ENCODE peak calls at places on chromosomes 3 and 15, in four cellular contexts. One of them, this sample, is unnamed.

GRCh38 chr3:168249539-168250414 is 154.1 kb upstream of the GOLIM4 start:
- DNase-seq in HFFc6: peak
- DNase-seq in activated B cell treated with CpG ODN at 0.5 μM for 24 hours: peak
- DNase-seq in HepG2: peak
- DNase-seq in this sample: peak

GRCh38 chr3:112681822-112682325 is 40.9 kb upstream of the CCDC80 start:
- DNase-seq in HFFc6: peak
- DNase-seq in activated B cell treated with CpG ODN at 0.5 μM for 24 hours: no peak
- DNase-seq in HepG2: no peak
- DNase-seq in this sample: peak

GRCh38 chr3:125143982-125144652 is 68.4 kb downstream of the SLC12A8 start:
- DNase-seq in HFFc6: no peak
- DNase-seq in activated B cell treated with CpG ODN at 0.5 μM for 24 hours: no peak
- DNase-seq in HepG2: no peak
- DNase-seq in this sample: peak

GRCh38 chr3:127486337-127486944 is 104.1 kb downstream of the TPRA1 start:
- DNase-seq in HFFc6: no peak
- DNase-seq in activated B cell treated with CpG ODN at 0.5 μM for 24 hours: no peak
- DNase-seq in HepG2: no peak
- DNase-seq in this sample: no peak

GRCh38 chr3:194104041-194104751 is 31.8 kb upstream of the HES1 start:
- DNase-seq in HFFc6: no peak
- DNase-seq in activated B cell treated with CpG ODN at 0.5 μM for 24 hours: peak
- DNase-seq in HepG2: no peak
- DNase-seq in this sample: no peak

GRCh38 chr3:69290006-69290405 is 95.9 kb downstream of the FRMD4B start:
- DNase-seq in HFFc6: no peak
- DNase-seq in activated B cell treated with CpG ODN at 0.5 μM for 24 hours: no peak
- DNase-seq in HepG2: no peak
- DNase-seq in this sample: no peak

GRCh38 chr15:101810905-101811304 is 1.1 kb upstream of the OR4F15 start:
- DNase-seq in HFFc6: no peak
- DNase-seq in activated B cell treated with CpG ODN at 0.5 μM for 24 hours: no peak
- DNase-seq in HepG2: no peak
- DNase-seq in this sample: no peak

GRCh38 chr3:101900736-101901135 is 51.4 kb downstream of the NFKBIZ start:
- DNase-seq in HFFc6: peak
- DNase-seq in activated B cell treated with CpG ODN at 0.5 μM for 24 hours: no peak
- DNase-seq in HepG2: no peak
- DNase-seq in this sample: no peak

GRCh38 chr3:4795905-4796304 is 183.3 kb upstream of the BHLHE40 start:
- DNase-seq in HFFc6: no peak
- DNase-seq in activated B cell treated with CpG ODN at 0.5 μM for 24 hours: no peak
- DNase-seq in HepG2: no peak
- DNase-seq in this sample: no peak

GRCh38 chr15:40856736-40857135 is 12.9 kb downstream of the SPINT1 start:
- DNase-seq in HFFc6: no peak
- DNase-seq in activated B cell treated with CpG ODN at 0.5 μM for 24 hours: no peak
- DNase-seq in HepG2: no peak
- DNase-seq in this sample: no peak

GRCh38 chr15:70262591-70263274 is 165.0 kb upstream of the TLE3 start:
- DNase-seq in HFFc6: no peak
- DNase-seq in activated B cell treated with CpG ODN at 0.5 μM for 24 hours: no peak
- DNase-seq in HepG2: no peak
- DNase-seq in this sample: no peak

GRCh38 chr3:170356596-170357175 is 829 bp upstream of the SKIL start:
- DNase-seq in HFFc6: peak
- DNase-seq in activated B cell treated with CpG ODN at 0.5 μM for 24 hours: peak
- DNase-seq in HepG2: peak
- DNase-seq in this sample: peak

GRCh38 chr15:77853910-77854309 is 221.2 kb upstream of the LINGO1 start:
- DNase-seq in HFFc6: no peak
- DNase-seq in activated B cell treated with CpG ODN at 0.5 μM for 24 hours: no peak
- DNase-seq in HepG2: no peak
- DNase-seq in this sample: no peak

GRCh38 chr3:131608741-131609140 is 106.0 kb upstream of the MRPL3 start:
- DNase-seq in HFFc6: no peak
- DNase-seq in activated B cell treated with CpG ODN at 0.5 μM for 24 hours: no peak
- DNase-seq in HepG2: no peak
- DNase-seq in this sample: peak

GRCh38 chr3:184759666-184760200 is 47.9 kb upstream of the MAGEF1 start:
- DNase-seq in HFFc6: no peak
- DNase-seq in activated B cell treated with CpG ODN at 0.5 μM for 24 hours: no peak
- DNase-seq in HepG2: no peak
- DNase-seq in this sample: no peak

GRCh38 chr3:100875239-100875638 is 118.0 kb downstream of the ABI3BP start:
- DNase-seq in HFFc6: peak
- DNase-seq in activated B cell treated with CpG ODN at 0.5 μM for 24 hours: no peak
- DNase-seq in HepG2: no peak
- DNase-seq in this sample: peak

GRCh38 chr15:95076381-95076780 is 845.0 kb downstream of the MCTP2 start:
- DNase-seq in HFFc6: no peak
- DNase-seq in activated B cell treated with CpG ODN at 0.5 μM for 24 hours: no peak
- DNase-seq in HepG2: no peak
- DNase-seq in this sample: peak

GRCh38 chr15:78374436-78375393 is 34.6 kb downstream of the CRABP1 start:
- DNase-seq in HFFc6: no peak
- DNase-seq in activated B cell treated with CpG ODN at 0.5 μM for 24 hours: no peak
- DNase-seq in HepG2: peak
- DNase-seq in this sample: no peak

GRCh38 chr15:49468440-49468839 is 45.4 kb downstream of the FGF7 start:
- DNase-seq in HFFc6: peak
- DNase-seq in activated B cell treated with CpG ODN at 0.5 μM for 24 hours: no peak
- DNase-seq in HepG2: peak
- DNase-seq in this sample: peak

GRCh38 chr15:101026686-101027272 is 107.6 kb downstream of the LRRK1 start:
- DNase-seq in HFFc6: no peak
- DNase-seq in activated B cell treated with CpG ODN at 0.5 μM for 24 hours: no peak
- DNase-seq in HepG2: no peak
- DNase-seq in this sample: no peak

GRCh38 chr3:38163117-38163870 is 2.0 kb upstream of the OXSR1 start:
- DNase-seq in HFFc6: no peak
- DNase-seq in activated B cell treated with CpG ODN at 0.5 μM for 24 hours: no peak
- DNase-seq in HepG2: peak
- DNase-seq in this sample: no peak
- TF ChIP-seq CTCF in HFFc6: peak
- TF ChIP-seq CTCF in activated B cell treated with CpG ODN at 0.5 μM for 24 hours: no peak
- TF ChIP-seq CTCF in HepG2: no peak
- TF ChIP-seq CTCF in this sample: no peak

DNA sequence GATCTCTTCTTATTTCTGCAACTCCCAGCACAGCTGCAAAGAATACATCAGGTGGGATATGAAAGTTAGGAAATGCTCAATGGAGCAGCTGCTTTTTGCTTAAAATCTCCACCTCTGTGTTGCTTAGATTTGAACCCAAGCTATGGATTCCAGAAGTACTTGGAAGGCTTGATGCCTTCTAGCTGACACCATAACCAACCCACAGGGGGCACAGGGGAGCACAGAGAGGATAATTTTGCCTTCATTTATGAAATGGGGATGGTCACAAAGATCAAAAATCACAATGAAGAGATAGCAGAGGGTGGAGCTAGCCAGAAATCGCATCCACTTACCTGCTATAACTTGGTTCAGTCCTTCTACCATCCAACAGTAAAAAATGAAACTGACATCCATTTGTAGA is 75.7 kb downstream of the DUT start:
- DNase-seq in HFFc6: no peak
- DNase-seq in activated B cell treated with CpG ODN at 0.5 μM for 24 hours: no peak
- DNase-seq in HepG2: no peak
- DNase-seq in this sample: no peak
- TF ChIP-seq CTCF in HFFc6: peak
- TF ChIP-seq CTCF in activated B cell treated with CpG ODN at 0.5 μM for 24 hours: no peak
- TF ChIP-seq CTCF in HepG2: peak
- TF ChIP-seq CTCF in this sample: peak

DNA sequence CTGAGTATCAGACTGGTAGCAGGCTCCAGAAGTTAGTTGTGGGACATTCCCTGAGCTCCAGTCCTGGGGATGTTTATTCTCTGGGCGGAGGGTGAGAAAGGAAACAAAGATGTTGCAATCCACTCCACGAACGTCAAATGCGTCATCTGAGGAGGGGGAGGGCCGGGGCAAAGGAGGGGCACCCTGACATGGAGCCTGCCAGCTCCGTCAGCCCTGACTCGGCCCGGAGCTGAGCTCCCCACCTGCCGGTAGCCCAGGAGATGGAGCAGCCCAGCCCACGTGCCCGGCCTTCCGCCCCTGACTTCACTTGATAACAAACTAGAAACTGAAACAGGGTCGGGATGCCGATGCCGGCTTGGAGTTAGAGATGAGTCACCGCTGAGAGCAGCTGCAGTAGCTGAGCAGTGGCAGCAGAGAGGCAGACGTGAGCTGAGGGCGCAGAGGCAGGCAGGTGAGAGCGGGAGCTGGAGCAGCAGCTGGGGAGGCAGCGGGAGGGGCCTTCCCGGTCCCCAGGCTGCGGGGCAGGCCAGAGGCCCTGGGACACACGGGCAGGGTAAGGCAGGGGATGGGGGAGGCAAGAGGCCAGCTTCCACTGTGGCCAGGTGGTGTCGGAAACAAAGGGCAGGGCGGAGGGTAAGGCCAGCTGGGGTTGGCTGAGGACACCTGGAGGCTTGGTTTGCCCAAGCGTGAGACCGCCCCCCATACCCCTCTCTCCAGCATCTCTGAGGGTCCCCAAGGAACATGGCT is at the start of gene ISG20:
- DNase-seq in HFFc6: peak
- DNase-seq in activated B cell treated with CpG ODN at 0.5 μM for 24 hours: peak
- DNase-seq in HepG2: peak
- DNase-seq in this sample: peak
- TF ChIP-seq CTCF in HFFc6: peak
- TF ChIP-seq CTCF in activated B cell treated with CpG ODN at 0.5 μM for 24 hours: no peak
- TF ChIP-seq CTCF in HepG2: peak
- TF ChIP-seq CTCF in this sample: peak

DNA sequence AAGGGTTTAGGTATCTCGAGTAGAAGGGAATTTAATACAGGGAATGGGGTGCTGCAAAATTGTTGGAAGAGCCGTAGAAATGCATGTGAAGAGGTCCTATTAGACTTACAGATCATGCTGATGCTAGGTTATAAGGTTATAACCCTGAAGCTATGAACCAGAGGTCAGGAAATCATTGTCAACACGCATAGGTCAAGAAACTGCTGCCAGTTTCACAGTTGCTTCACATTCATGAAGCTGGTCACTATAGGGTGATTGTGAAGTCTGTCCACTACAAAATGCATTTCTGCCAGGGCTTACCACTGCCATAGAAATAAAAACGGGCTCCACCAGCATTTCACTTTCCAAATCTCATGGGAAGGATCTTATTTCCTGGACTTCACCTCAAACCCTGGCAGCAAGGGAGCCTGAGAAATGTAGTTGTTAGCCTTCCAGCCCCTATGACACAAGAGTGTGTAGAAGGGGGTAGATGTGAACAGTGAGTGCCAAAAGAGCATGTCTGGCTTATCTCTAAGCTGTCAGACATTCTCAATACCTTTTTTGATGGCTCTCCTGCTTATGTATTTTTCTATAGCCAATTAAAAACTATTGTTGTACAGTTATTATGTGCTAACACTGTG is 148.5 kb upstream of the TSC22D2 start:
- DNase-seq in HFFc6: no peak
- DNase-seq in activated B cell treated with CpG ODN at 0.5 μM for 24 hours: no peak
- DNase-seq in HepG2: no peak
- DNase-seq in this sample: no peak
- TF ChIP-seq CTCF in HFFc6: no peak
- TF ChIP-seq CTCF in activated B cell treated with CpG ODN at 0.5 μM for 24 hours: no peak
- TF ChIP-seq CTCF in HepG2: no peak
- TF ChIP-seq CTCF in this sample: no peak

This sample was measured in astrocyte of the spinal cord.